ENCODE peak calls at places on chromosomes 5 and 9, in six cellular contexts. X is lower lobe of right lung; R is GM03348; G is skeletal muscle cell; S is T-cell; L is CD8-positive, alpha-beta T cell. Y is an unnamed sample.

GRCh38 chr9:96599298-96599697 is 20.3 kb downstream of the CDC14B start:
- DNase-seq in R (peak; percentile 44), S (no peak), X (no peak), G (no peak), L (no peak), Y (no peak)

GRCh38 chr5:82068723-82069122 is 96.9 kb downstream of the ATG10 start:
- DNase-seq in R (no peak), G (no peak), L (no peak), X (no peak), S (no peak), Y (peak; percentile 4)

GRCh38 chr9:107000218-107000617 is 137.3 kb downstream of the ZNF462 start:
- DNase-seq in X (no peak), S (no peak), R (no peak), L (no peak), G (no peak), Y (no peak)

GRCh38 chr5:166571668-166572067 is 1719.8 kb upstream of the WWC1 start:
- DNase-seq in R (no peak), G (no peak), S (no peak), X (no peak), L (no peak), Y (no peak)

GRCh38 chr5:106880656-106881055 is 790.1 kb downstream of the EFNA5 start:
- DNase-seq in L (no peak), S (no peak), G (no peak), R (no peak), X (no peak), Y (no peak)

GRCh38 chr9:68719847-68720246 is 14.8 kb downstream of the PIP5K1B start:
- DNase-seq in R (no peak), L (no peak), G (no peak), S (no peak), X (no peak), Y (no peak)

GRCh38 chr9:109329274-109330258 is 8.7 kb upstream of the EPB41L4B start:
- DNase-seq in X (peak; percentile 71), G (peak; percentile 44), R (peak; percentile 68), L (no peak), S (no peak), Y (no peak)

GRCh38 chr5:34657550-34657921 is 1.4 kb downstream of the RAI14 start:
- DNase-seq in R (peak; percentile 52), L (no peak), X (no peak), G (peak; percentile 25), S (no peak), Y (no peak)

GRCh38 chr5:160289721-160290120 is 22.6 kb downstream of the CCNJL start:
- DNase-seq in R (no peak), G (no peak), X (peak; percentile 79), S (no peak), L (no peak), Y (peak; percentile 55)

GRCh38 chr5:119951330-119951934 is 322.1 kb downstream of the FAM170A start:
- DNase-seq in R (no peak), L (no peak), G (no peak), X (no peak), S (no peak), Y (no peak)

GRCh38 chr9:118438805-118439204 is 734.6 kb downstream of the TLR4 start:
- DNase-seq in R (no peak), S (no peak), X (no peak), L (no peak), G (no peak), Y (no peak)

GRCh38 chr9:21234153-21234687 is 5.6 kb downstream of the IFNA14 start:
- DNase-seq in R (no peak), L (no peak), G (no peak), S (no peak), X (peak; percentile 16), Y (no peak)

GRCh38 chr5:95261369-95262175 is 23.3 kb downstream of the MCTP1 start:
- DNase-seq in R (peak; percentile 60), X (peak; percentile 43), S (no peak), L (no peak), G (no peak), Y (no peak)

GRCh38 chr9:123368481-123369153 is 12.6 kb downstream of the CRB2 start:
- DNase-seq in L (no peak), R (no peak), X (no peak), S (no peak), G (no peak), Y (no peak)

GRCh38 chr9:110213413-110214044 is 5.6 kb upstream of the C9orf152 start:
- DNase-seq in S (no peak), R (no peak), L (no peak), X (no peak), G (no peak), Y (no peak)

GRCh38 chr9:133956520-133957076 is 35.5 kb downstream of the VAV2 start:
- DNase-seq in X (peak; percentile 55), R (peak; percentile 81), L (no peak), S (no peak), G (no peak), Y (no peak)

GRCh38 chr5:149271717-149272558 is at the start of gene AFAP1L1:
- DNase-seq in R (peak; percentile 83), S (no peak), L (no peak), G (no peak), X (peak; percentile 69), Y (peak; percentile 7)

GRCh38 chr5:124162782-124163532 is 583.5 kb downstream of the ZNF608 start:
- DNase-seq in L (no peak), X (no peak), G (no peak), R (no peak), S (no peak), Y (no peak)

GRCh38 chr9:112556497-112557085 is 70.0 kb downstream of the KIAA1958 start:
- DNase-seq in S (no peak), L (no peak), G (no peak), R (peak; percentile 64), X (no peak), Y (no peak)

GRCh38 chr9:114302727-114303126 is 20.2 kb upstream of the ORM1 start:
- DNase-seq in X (peak; percentile 8), R (no peak), S (no peak), L (no peak), G (no peak), Y (no peak)

GRCh38 chr5:114839360-114839759 is 330.3 kb downstream of the TRIM36 start:
- DNase-seq in X (no peak), G (no peak), S (no peak), R (no peak), L (no peak), Y (no peak)

GRCh38 chr9:137429974-137430722 is 7.0 kb downstream of the NOXA1 start:
- DNase-seq in L (no peak), G (no peak), R (no peak), S (no peak), X (peak; percentile 41), Y (no peak)

GRCh38 chr5:83724001-83724400 is 3.3 kb upstream of the HAPLN1 start:
- DNase-seq in L (no peak), R (no peak), S (no peak), G (no peak), X (no peak), Y (no peak)

GRCh38 chr9:12614488-12614887 is 78.7 kb upstream of the TYRP1 start:
- DNase-seq in X (no peak), G (no peak), L (no peak), S (no peak), R (no peak), Y (no peak)

GRCh38 chr5:102069974-102070373 is 226.1 kb downstream of the SLCO4C1 start:
- DNase-seq in S (no peak), R (no peak), L (no peak), G (no peak), X (no peak), Y (no peak)

GRCh38 chr5:476102-476813 is 33.3 kb downstream of the EXOC3 start:
- DNase-seq in R (no peak), L (no peak), X (peak; percentile 49), G (no peak), S (no peak), Y (no peak)

GRCh38 chr5:168076561-168076991 is 214.9 kb upstream of the WWC1 start:
- DNase-seq in S (no peak), L (no peak), G (peak; percentile 73), X (peak; percentile 53), R (peak; percentile 58), Y (no peak)

GRCh38 chr5:153964201-153965101 is 74.3 kb downstream of the FAM114A2 start:
- DNase-seq in G (no peak), S (no peak), X (no peak), L (no peak), R (no peak), Y (no peak)

GRCh38 chr9:112170235-112170634 is 4.9 kb downstream of the SUSD1 start:
- DNase-seq in G (no peak), L (no peak), R (no peak), S (no peak), X (peak; percentile 55), Y (no peak)

GRCh38 chr5:172672696-172673095 is 31.6 kb downstream of the NEURL1B start:
- DNase-seq in L (no peak), S (no peak), G (no peak), X (no peak), R (no peak), Y (no peak)

GRCh38 chr5:16570121-16570815 is 46.5 kb downstream of the RETREG1 start:
- DNase-seq in R (peak; percentile 26), S (no peak), X (no peak), L (no peak), G (peak; percentile 21), Y (no peak)

GRCh38 chr5:61202213-61202612 is 39.9 kb upstream of the SMIM15 start:
- DNase-seq in L (no peak), S (no peak), G (no peak), X (no peak), R (peak; percentile 14), Y (no peak)

GRCh38 chr9:121822093-121823085 is 171.0 kb downstream of the DAB2IP start:
- DNase-seq in S (no peak), L (no peak), X (no peak), G (no peak), R (no peak), Y (no peak)

GRCh38 chr5:105970919-105971318 is 1699.8 kb downstream of the EFNA5 start:
- DNase-seq in S (no peak), R (no peak), G (no peak), X (no peak), L (no peak), Y (no peak)

Y was measured in immature natural killer cell.